ENCODE peak calls at places on chromosomes 13 and 19, in seven cellular contexts. A is tibial artery; U is LoVo; N is left kidney; V is stimulated activated CD4-positive, alpha-beta T cell treated with anti-CD3 and anti-CD28 coated beads, Interleukin-4, amount 100 ng/mL, for 24 hours; R is HL-60; L is stimulated activated CD8-positive, alpha-beta memory T cell treated with anti-CD3 and anti-CD28 coated beads, Interleukin-2, amount 100 ng/mL, for 48 hours. K is an unnamed sample.

GRCh38 chr13:49649963-49650312 is 21.6 kb downstream of the ARL11 start:
- DNase-seq in A (no peak), R (no peak), V (no peak), L (no peak), U (no peak), N (no peak), K (no peak)

GRCh38 chr19:1181606-1182005 is 7.5 kb upstream of the SBNO2 start:
- DNase-seq in V (no peak), L (no peak), U (no peak), R (no peak), A (no peak), N (no peak), K (peak; percentile 84)

GRCh38 chr13:97256343-97256783 is 34.2 kb downstream of the MBNL2 start:
- DNase-seq in N (no peak), L (no peak), A (no peak), U (peak; percentile 89), R (no peak), V (peak; percentile 21), K (peak; percentile 50)

GRCh38 chr19:2631213-2631821 is 71.2 kb downstream of the GNG7 start:
- DNase-seq in U (no peak), N (no peak), R (no peak), A (no peak), L (no peak), V (no peak), K (no peak)

GRCh38 chr19:28686741-28687140 is 526.2 kb downstream of the UQCRFS1 start:
- DNase-seq in L (no peak), R (no peak), N (no peak), U (no peak), V (no peak), A (no peak), K (no peak)

GRCh38 chr19:10797541-10798256 is 38.3 kb downstream of the TMED1 start:
- DNase-seq in A (no peak), U (no peak), N (no peak), L (peak; percentile 86), V (peak; percentile 90), R (no peak), K (no peak)

GRCh38 chr13:33180009-33180804 is 105.3 kb downstream of the STARD13 start:
- DNase-seq in A (no peak), N (peak; percentile 50), V (no peak), R (no peak), L (no peak), U (no peak), K (no peak)

GRCh38 chr13:37869506-37869755 is 141 bp downstream of the TRPC4 start:
- DNase-seq in U (no peak), R (no peak), L (no peak), N (no peak), A (no peak), V (no peak), K (no peak)

GRCh38 chr19:38039966-38040365 is 133.0 kb downstream of the SIPA1L3 start:
- DNase-seq in A (no peak), L (no peak), R (no peak), V (no peak), U (no peak), N (no peak), K (no peak)

GRCh38 chr13:36029171-36029570 is 102.0 kb downstream of the DCLK1 start:
- DNase-seq in R (no peak), N (no peak), V (no peak), U (no peak), A (no peak), L (no peak), K (no peak)

GRCh38 chr13:75908137-75908536 is 272.0 kb downstream of the LMO7 start:
- DNase-seq in U (no peak), N (peak; percentile 61), A (no peak), V (no peak), L (no peak), R (no peak), K (no peak)

GRCh38 chr19:43467730-43468129 is 2.3 kb upstream of the LYPD3 start:
- DNase-seq in N (no peak), R (no peak), L (no peak), U (no peak), A (no peak), V (no peak), K (no peak)

GRCh38 chr13:50672025-50672424 is 171.5 kb downstream of the DLEU7 start:
- DNase-seq in R (peak; percentile 16), L (no peak), A (no peak), U (peak; percentile 11), N (no peak), V (no peak), K (peak; percentile 84)

GRCh38 chr13:45928196-45928595 is 76.6 kb upstream of the SIAH3 start:
- DNase-seq in L (no peak), U (no peak), N (peak; percentile 37), V (no peak), R (no peak), A (no peak), K (no peak)

GRCh38 chr19:28656644-28657043 is 556.3 kb downstream of the UQCRFS1 start:
- DNase-seq in V (no peak), U (no peak), A (no peak), L (no peak), N (no peak), R (no peak), K (no peak)

GRCh38 chr13:37598572-37598971 is at the start of gene POSTN:
- DNase-seq in L (no peak), U (no peak), A (no peak), N (peak; percentile 80), V (no peak), R (no peak), K (no peak)

GRCh38 chr19:52138614-52139290 is 986 bp downstream of the ZNF616 start:
- DNase-seq in R (peak; percentile 20), V (peak; percentile 12), L (peak; percentile 13), N (peak; percentile 91), U (peak; percentile 1), A (no peak), K (peak; percentile 15)

GRCh38 chr13:113816925-113817859 is 46.7 kb downstream of the GAS6 start:
- DNase-seq in U (peak; percentile 87), V (peak; percentile 86), L (peak; percentile 75), N (peak; percentile 94), R (no peak), A (peak; percentile 98), K (peak; percentile 68)

GRCh38 chr13:57128909-57129308 is 11.8 kb upstream of the PRR20A start:
- DNase-seq in A (no peak), L (no peak), N (no peak), U (no peak), V (no peak), R (no peak), K (no peak)

GRCh38 chr19:48746738-48747575 is at the start of gene IZUMO1:
- DNase-seq in V (peak; percentile 52), L (peak; percentile 50), U (no peak), R (no peak), A (peak; percentile 77), N (peak; percentile 95), K (peak; percentile 76)

GRCh38 chr19:3801412-3802096 is 15.4 kb upstream of the MATK start:
- DNase-seq in U (no peak), N (peak; percentile 87), R (no peak), A (no peak), V (peak; percentile 56), L (peak; percentile 46), K (no peak)

GRCh38 chr19:33849551-33850147 is 53.0 kb downstream of the KCTD15 start:
- DNase-seq in U (no peak), N (no peak), L (no peak), R (no peak), V (no peak), A (peak; percentile 28), K (no peak)

GRCh38 chr19:18453269-18454024 is 15.5 kb upstream of the ISYNA1 start:
- DNase-seq in L (no peak), N (no peak), A (no peak), U (peak; percentile 44), V (no peak), R (no peak), K (peak; percentile 54)

GRCh38 chr19:17332677-17333581 is 1.7 kb downstream of the ANO8 start:
- DNase-seq in A (no peak), N (peak; percentile 72), U (peak; percentile 6), L (no peak), V (peak; percentile 45), R (no peak), K (no peak)

GRCh38 chr13:39565036-39565949 is 37.7 kb downstream of the LHFPL6 start:
- DNase-seq in V (no peak), A (no peak), R (no peak), L (no peak), N (peak; percentile 5), U (peak; percentile 54), K (peak; percentile 56)

GRCh38 chr13:97223711-97224461 is 1.8 kb downstream of the MBNL2 start:
- DNase-seq in U (peak; percentile 53), R (no peak), L (no peak), V (no peak), N (peak; percentile 90), A (peak; percentile 77), K (peak; percentile 87)

GRCh38 chr19:5126498-5127223 is 157.7 kb downstream of the KDM4B start:
- DNase-seq in L (no peak), V (no peak), R (no peak), A (no peak), N (no peak), U (no peak), K (no peak)

GRCh38 chr19:18494267-18494607 is 27.6 kb downstream of the ELL start:
- DNase-seq in A (no peak), V (no peak), R (no peak), L (no peak), U (no peak), N (no peak), K (no peak)

GRCh38 chr13:41915096-41915495 is 45.8 kb downstream of the VWA8 start:
- DNase-seq in L (no peak), V (no peak), N (no peak), U (no peak), R (no peak), A (no peak), K (no peak)

GRCh38 chr13:34020388-34020787 is 202.4 kb downstream of the RFC3 start:
- DNase-seq in N (no peak), R (no peak), L (no peak), A (no peak), V (no peak), U (peak; percentile 27), K (no peak)

GRCh38 chr19:7104783-7105447 is 35.4 kb downstream of the ZNF557 start:
- DNase-seq in L (no peak), R (no peak), V (no peak), U (no peak), A (peak; percentile 54), N (no peak), K (no peak)

GRCh38 chr19:18097993-18098890 is 664 bp downstream of the MAST3 start:
- DNase-seq in V (no peak), U (no peak), N (no peak), L (no peak), A (no peak), R (no peak), K (no peak)

GRCh38 chr19:50510121-50510670 is 795 bp downstream of the JOSD2 start:
- DNase-seq in V (no peak), L (no peak), R (no peak), U (no peak), N (peak; percentile 51), A (peak; percentile 68), K (no peak)